ENCODE peak calls at places on chromosomes 13 and 19, in four cellular contexts. C is K562, B is HepG2, R is Panc1. Q is an unnamed sample.

GRCh38 chr19:3544742-3545668 is 6.0 kb downstream of the TEKTIP1 start:
- DNase-seq in B (peak; percentile 35), R (peak; percentile 39), C (peak; percentile 81), Q (no peak)

GRCh38 chr19:58479736-58480480 is 3.8 kb downstream of the ZNF446 start:
- DNase-seq in R (no peak), B (no peak), C (no peak), Q (no peak)

GRCh38 chr19:31693870-31694269 is 344.6 kb upstream of the TSHZ3 start:
- DNase-seq in B (no peak), C (no peak), R (no peak), Q (no peak)

GRCh38 chr19:34645551-34645950 is 31.4 kb downstream of the SCGB2B2 start:
- DNase-seq in B (no peak), R (no peak), C (no peak), Q (no peak)

GRCh38 chr13:91238036-91238435 is 109.5 kb upstream of the MIR17HG start:
- DNase-seq in C (no peak), R (no peak), B (no peak), Q (no peak)

GRCh38 chr13:97762141-97762540 is 191.3 kb upstream of the IPO5 start:
- DNase-seq in C (no peak), R (no peak), B (no peak), Q (no peak)

GRCh38 chr19:58059003-58059671 is at the start of gene ZNF135:
- DNase-seq in R (no peak), B (no peak), C (no peak), Q (no peak)

GRCh38 chr13:33186851-33187250 is 98.7 kb downstream of the STARD13 start:
- DNase-seq in B (no peak), C (no peak), R (peak; percentile 17), Q (no peak)

GRCh38 chr19:16038196-16038695 is 38.0 kb upstream of the TPM4 start:
- DNase-seq in B (no peak), C (no peak), R (no peak), Q (no peak)

GRCh38 chr13:39268398-39268797 is 230.1 kb downstream of the NHLRC3 start:
- DNase-seq in B (no peak), R (no peak), C (no peak), Q (no peak)

GRCh38 chr13:103386341-103386740 is 320.1 kb upstream of the SLC10A2 start:
- DNase-seq in C (no peak), B (no peak), R (no peak), Q (no peak)

GRCh38 chr13:52969373-52969772 is 59.2 kb upstream of the OLFM4 start:
- DNase-seq in C (no peak), R (no peak), B (no peak), Q (no peak)

GRCh38 chr19:50719566-50719965 is at the start of gene SHANK1:
- DNase-seq in C (peak; percentile 75), R (no peak), B (no peak), Q (no peak)

GRCh38 chr19:35127871-35128270 is 7.0 kb downstream of the LGI4 start:
- DNase-seq in R (no peak), B (no peak), C (no peak), Q (no peak)

GRCh38 chr13:112943309-112944125 is 25.5 kb upstream of the MCF2L start:
- DNase-seq in B (no peak), R (no peak), C (no peak), Q (no peak)

GRCh38 chr13:44231786-44232516 is 141.7 kb upstream of the SERP2 start:
- DNase-seq in B (peak; percentile 46), C (no peak), R (no peak), Q (peak; percentile 97)

GRCh38 chr13:40681341-40682051 is 15.1 kb upstream of the FOXO1 start:
- DNase-seq in C (peak; percentile 17), R (no peak), B (no peak), Q (no peak)

GRCh38 chr19:11089254-11090013 is at the start of gene LDLR:
- DNase-seq in C (peak; percentile 76), R (peak; percentile 84), B (peak; percentile 95), Q (peak; percentile 92)

GRCh38 chr13:95154441-95154886 is 146.8 kb downstream of the ABCC4 start:
- DNase-seq in B (no peak), R (no peak), C (no peak), Q (no peak)

GRCh38 chr19:17125728-17126677 is 50.4 kb downstream of the MYO9B start:
- DNase-seq in B (no peak), C (no peak), R (no peak), Q (no peak)

GRCh38 chr13:96011291-96011875 is 41.8 kb downstream of the UGGT2 start:
- DNase-seq in B (no peak), R (no peak), C (no peak), Q (no peak)

GRCh38 chr13:114027046-114027760 is 53.3 kb upstream of the C13orf46 start:
- DNase-seq in R (no peak), C (no peak), B (no peak), Q (no peak)

GRCh38 chr19:14770944-14771839 is 7.2 kb downstream of the ADGRE2 start:
- DNase-seq in B (no peak), C (no peak), R (no peak), Q (no peak)

GRCh38 chr19:40803170-40803856 is 4.3 kb downstream of the EGLN2 start:
- DNase-seq in C (peak; percentile 28), R (no peak), B (no peak), Q (no peak)

GRCh38 chr19:40801449-40802299 is 2.7 kb downstream of the EGLN2 start:
- DNase-seq in B (no peak), C (no peak), R (no peak), Q (no peak)

GRCh38 chr19:40803857-40804782 is 5.1 kb downstream of the EGLN2 start:
- DNase-seq in B (peak; percentile 52), C (peak; percentile 29), R (no peak), Q (no peak)

GRCh38 chr19:40800997-40801377 is 2.0 kb downstream of the EGLN2 start:
- DNase-seq in B (no peak), R (no peak), C (no peak), Q (no peak)

GRCh38 chr19:40802300-40803169 is 3.5 kb downstream of the EGLN2 start:
- DNase-seq in C (peak; percentile 20), R (no peak), B (no peak), Q (no peak)
- TF ChIP-seq TCF7L2 in C (no peak), R (no peak), B (no peak), Q (no peak)

DNA sequence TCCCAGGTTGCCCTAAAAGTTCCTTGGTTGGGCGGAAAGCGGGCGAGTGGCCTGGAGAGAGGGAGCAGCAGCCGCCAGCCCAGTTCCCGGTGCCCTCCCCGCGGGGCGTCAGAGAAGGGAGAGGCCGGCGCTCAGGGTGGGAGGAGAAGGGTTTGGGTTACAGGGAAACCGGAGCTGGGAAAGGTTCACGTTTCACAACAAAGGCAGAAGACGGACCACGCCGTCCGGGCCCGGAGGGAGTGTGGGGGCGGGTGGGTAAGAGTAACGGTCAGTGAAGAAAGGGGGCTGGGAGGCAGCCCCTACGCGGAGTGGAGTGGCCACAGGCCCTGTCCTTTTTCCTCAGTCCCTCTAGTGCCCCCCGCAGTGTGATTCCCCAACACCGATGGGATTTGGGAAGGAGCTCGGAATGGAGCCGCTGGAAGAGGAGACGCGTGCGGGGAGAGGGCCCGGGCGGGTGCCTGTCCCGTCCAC is 1.6 kb downstream of the SIX5 start:
- DNase-seq in B (peak; percentile 78), C (peak; percentile 64), R (no peak), Q (no peak)
- TF ChIP-seq TCF7L2 in B (no peak), C (no peak), R (no peak), Q (no peak)

GRCh38 chr19:29889702-29890101 is 52.3 kb upstream of the URI1 start:
- DNase-seq in B (no peak), C (no peak), R (no peak), Q (no peak)

GRCh38 chr19:29890392-29890791 is 51.6 kb upstream of the URI1 start:
- DNase-seq in R (no peak), B (no peak), C (no peak), Q (no peak)

GRCh38 chr19:29896790-29897189 is 45.2 kb upstream of the URI1 start:
- DNase-seq in C (no peak), R (no peak), B (no peak), Q (no peak)

GRCh38 chr19:29893606-29894284 is 48.3 kb upstream of the URI1 start:
- DNase-seq in C (peak; percentile 92), R (no peak), B (no peak), Q (no peak)
- TF ChIP-seq TCF7L2 in C (no peak), R (no peak), B (no peak), Q (no peak)

DNA sequence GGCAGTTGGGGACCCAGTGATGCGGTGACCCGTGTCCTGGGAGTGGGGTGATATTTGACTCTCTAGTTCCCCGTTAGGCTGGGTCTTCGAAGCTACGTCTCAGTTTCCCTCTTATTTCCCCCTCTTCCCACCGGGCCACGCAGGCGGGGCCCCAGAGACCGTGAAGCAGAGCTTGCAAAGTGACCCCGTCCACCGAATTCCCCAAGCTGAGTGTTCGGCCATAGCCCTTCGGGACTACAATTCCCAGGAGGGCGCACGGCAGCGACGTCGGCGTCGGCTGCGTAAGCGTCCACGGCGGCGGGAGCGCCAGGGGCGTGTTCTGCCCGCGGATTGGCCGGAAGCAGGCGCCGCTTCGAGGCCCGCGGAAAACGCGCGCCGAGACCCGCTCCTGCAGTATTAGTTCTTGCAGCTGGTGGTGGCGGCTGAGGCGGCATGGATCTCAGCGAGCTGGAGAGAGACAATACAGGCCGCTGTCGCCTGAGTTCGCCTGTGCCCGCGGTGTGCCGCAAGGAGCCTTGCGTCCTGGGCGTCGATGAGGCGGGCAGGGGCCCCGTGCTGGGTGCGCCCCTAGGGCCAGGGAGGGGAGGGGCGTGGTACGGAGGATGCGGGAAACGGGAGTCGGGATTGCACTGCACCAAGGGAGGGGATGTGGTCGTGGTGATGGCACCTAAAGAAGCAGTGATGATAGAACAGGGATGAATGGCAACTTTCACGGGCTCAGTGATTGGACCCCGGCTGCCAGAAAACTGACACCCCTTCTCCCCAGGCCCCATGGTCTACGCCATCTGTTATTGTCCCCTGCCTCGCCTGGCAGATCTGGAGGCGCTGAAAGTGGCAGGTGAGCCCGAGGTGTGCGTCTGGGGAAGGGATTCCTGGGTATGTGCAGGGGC is at the start of gene RNASEH2A:
- DNase-seq in R (no peak), C (peak; percentile 88), B (peak; percentile 70), Q (peak; percentile 71)
- TF ChIP-seq TCF7L2 in R (no peak), C (no peak), B (no peak), Q (peak; percentile 11)

Q was measured in HCT116.